ENCODE peak calls at places on chromosomes 7 and 10, in six cellular contexts. E is NCI-H2171, R is M059J, U is germinal center, T is GM04503, K is HL-60. A is an unnamed sample.

GRCh38 chr10:123556049-123556448 is 110.1 kb upstream of the GPR26 start:
- DNase-seq in E (no peak), R (no peak), U (no peak), T (no peak), K (no peak), A (no peak)

GRCh38 chr7:127667017-127667670 is 15.2 kb downstream of the SND1 start:
- DNase-seq in E (no peak), R (peak), U (no peak), T (no peak), K (no peak), A (no peak)

GRCh38 chr7:37352974-37353948 is 95.4 kb downstream of the ELMO1 start:
- DNase-seq in E (no peak), R (no peak), U (peak), T (no peak), K (peak), A (peak)

GRCh38 chr10:95664543-95664942 is 8.0 kb upstream of the ALDH18A1 start:
- DNase-seq in E (no peak), R (no peak), U (no peak), T (no peak), K (no peak), A (no peak)

GRCh38 chr7:39969431-39969830 is 19.4 kb downstream of the CDK13 start:
- DNase-seq in E (no peak), R (no peak), U (no peak), T (no peak), K (no peak), A (no peak)

GRCh38 chr7:112147752-112148435 is 58.3 kb downstream of the DOCK4 start:
- DNase-seq in E (no peak), R (no peak), U (no peak), T (no peak), K (no peak), A (no peak)

GRCh38 chr7:123367508-123368122 is 166.8 kb downstream of the IQUB start:
- DNase-seq in E (peak), R (peak), U (peak), T (no peak), K (no peak), A (peak)

GRCh38 chr7:6258440-6259182 is 13.8 kb downstream of the CYTH3 start:
- DNase-seq in E (no peak), R (peak), U (no peak), T (peak), K (no peak), A (no peak)

GRCh38 chr7:116671681-116672595 is at the start of gene MET:
- DNase-seq in E (peak), R (peak), U (peak), T (no peak), K (no peak), A (peak)

GRCh38 chr10:68082815-68083395 is 7.8 kb upstream of the HERC4 start:
- DNase-seq in E (no peak), R (peak), U (no peak), T (no peak), K (no peak), A (no peak)

GRCh38 chr7:38728145-38728544 is 97.0 kb upstream of the AMPH start:
- DNase-seq in E (no peak), R (peak), U (no peak), T (no peak), K (no peak), A (no peak)